ENCODE peak calls at places on chromosomes 6 and 20, in five cellular contexts. P is HepG2, G is HCT116, S is GM12878, Z is K562. X is an unnamed sample.

GRCh38 chr6:14283600-14284235 is 166.1 kb downstream of the CD83 start:
- DNase-seq in P (no peak), G (no peak), S (no peak), Z (no peak), X (no peak)

GRCh38 chr6:107489636-107490567 is at the start of gene SOBP:
- DNase-seq in P (peak), G (no peak), S (no peak), Z (peak), X (peak)

GRCh38 chr6:147507162-147508072 is 1.1 kb upstream of the SAMD5 start:
- DNase-seq in P (no peak), G (no peak), S (no peak), Z (no peak), X (peak)

GRCh38 chr6:130421567-130421966 is 55.8 kb downstream of the TMEM200A start:
- DNase-seq in P (no peak), G (no peak), S (no peak), Z (no peak), X (no peak)

GRCh38 chr6:121510568-121511177 is 75.2 kb downstream of the GJA1 start:
- DNase-seq in P (no peak), G (no peak), S (no peak), Z (no peak), X (no peak)

GRCh38 chr20:9270831-9271230 is 201.9 kb downstream of the PLCB4 start:
- DNase-seq in P (no peak), G (no peak), S (no peak), Z (no peak), X (no peak)

GRCh38 chr6:7454696-7455095 is 65.1 kb downstream of the RIOK1 start:
- DNase-seq in P (no peak), G (no peak), S (no peak), Z (no peak), X (no peak)

GRCh38 chr6:89925826-89926225 is 31.6 kb downstream of the GJA10 start:
- DNase-seq in P (no peak), G (no peak), S (no peak), Z (no peak), X (no peak)

GRCh38 chr6:4906942-4907300 is 96.9 kb downstream of the RPP40 start:
- DNase-seq in P (no peak), G (no peak), S (no peak), Z (no peak), X (no peak)

GRCh38 chr20:32578840-32579239 is 6.3 kb downstream of the NOL4L start:
- DNase-seq in P (no peak), G (no peak), S (no peak), Z (no peak), X (no peak)

GRCh38 chr6:164928366-164929154 is 380.8 kb downstream of the C6orf118 start:
- DNase-seq in P (no peak), G (no peak), S (no peak), Z (no peak), X (peak)

GRCh38 chr20:4519530-4519929 is 202.2 kb upstream of the PRND start:
- DNase-seq in P (no peak), G (no peak), S (no peak), Z (peak), X (peak)

GRCh38 chr6:7727951-7728854 is 2.3 kb downstream of the BMP6 start:
- DNase-seq in P (no peak), G (no peak), S (no peak), Z (no peak), X (peak)

GRCh38 chr6:111837641-111838500 is 35.4 kb downstream of the FYN start:
- DNase-seq in P (no peak), G (no peak), S (peak), Z (no peak), X (no peak)

GRCh38 chr6:157887892-157888291 is 64.8 kb downstream of the SNX9 start:
- DNase-seq in P (no peak), G (no peak), S (no peak), Z (no peak), X (no peak)

GRCh38 chr20:33676652-33677645 is 2.7 kb upstream of the NECAB3 start:
- DNase-seq in P (no peak), G (no peak), S (no peak), Z (no peak), X (no peak)

GRCh38 chr6:31007694-31008093 is 2.6 kb upstream of the MUC22 start:
- DNase-seq in P (no peak), G (no peak), S (no peak), Z (no peak), X (no peak)

GRCh38 chr20:9458075-9458818 is 56.1 kb upstream of the LAMP5 start:
- DNase-seq in P (peak), G (peak), S (peak), Z (peak), X (no peak)

GRCh38 chr6:137240168-137240567 is 21.0 kb upstream of the IFNGR1 start:
- DNase-seq in P (peak), G (no peak), S (no peak), Z (no peak), X (no peak)

GRCh38 chr20:47854687-47855212 is 69.5 kb upstream of the SULF2 start:
- DNase-seq in P (peak), G (peak), S (no peak), Z (peak), X (peak)

GRCh38 chr6:9623985-9624384 is 790.9 kb downstream of the TFAP2A start:
- DNase-seq in P (no peak), G (no peak), S (no peak), Z (no peak), X (no peak)

GRCh38 chr6:5486214-5486613 is 224.9 kb downstream of the FARS2 start:
- DNase-seq in P (no peak), G (no peak), S (peak), Z (no peak), X (no peak)

GRCh38 chr20:59777814-59778575 is 155.4 kb downstream of the SYCP2 start:
- DNase-seq in P (no peak), G (no peak), S (no peak), Z (no peak), X (no peak)

GRCh38 chr6:111724505-111724904 is 118.8 kb upstream of the TRAF3IP2 start:
- DNase-seq in P (no peak), G (no peak), S (peak), Z (no peak), X (no peak)

GRCh38 chr6:16713597-16713996 is 47.7 kb downstream of the ATXN1 start:
- DNase-seq in P (no peak), G (no peak), S (no peak), Z (no peak), X (no peak)

GRCh38 chr6:16707101-16707783 is 54.0 kb downstream of the ATXN1 start:
- DNase-seq in P (no peak), G (no peak), S (no peak), Z (no peak), X (no peak)

GRCh38 chr6:16712931-16713484 is 48.3 kb downstream of the ATXN1 start:
- DNase-seq in P (no peak), G (peak), S (no peak), Z (peak), X (no peak)

GRCh38 chr6:16712250-16712930 is 48.9 kb downstream of the ATXN1 start:
- DNase-seq in P (no peak), G (no peak), S (no peak), Z (no peak), X (no peak)

GRCh38 chr6:16711551-16712249 is 49.6 kb downstream of the ATXN1 start:
- DNase-seq in P (peak), G (peak), S (no peak), Z (peak), X (no peak)
- TF ChIP-seq SIN3A in P (no peak), G (no peak), S (no peak), Z (no peak), X (no peak)

GRCh38 chr6:44776344-44776743 is 388.8 kb downstream of the CDC5L start:
- DNase-seq in P (no peak), G (no peak), S (no peak), Z (no peak), X (no peak)

GRCh38 chr6:44771647-44772415 is 384.3 kb downstream of the CDC5L start:
- DNase-seq in P (no peak), G (no peak), S (no peak), Z (no peak), X (no peak)

GRCh38 chr6:44778513-44778912 is 391.0 kb downstream of the CDC5L start:
- DNase-seq in P (no peak), G (no peak), S (no peak), Z (no peak), X (no peak)

GRCh38 chr6:44779130-44779826 is 391.8 kb downstream of the CDC5L start:
- DNase-seq in P (no peak), G (no peak), S (peak), Z (no peak), X (no peak)

DNA sequence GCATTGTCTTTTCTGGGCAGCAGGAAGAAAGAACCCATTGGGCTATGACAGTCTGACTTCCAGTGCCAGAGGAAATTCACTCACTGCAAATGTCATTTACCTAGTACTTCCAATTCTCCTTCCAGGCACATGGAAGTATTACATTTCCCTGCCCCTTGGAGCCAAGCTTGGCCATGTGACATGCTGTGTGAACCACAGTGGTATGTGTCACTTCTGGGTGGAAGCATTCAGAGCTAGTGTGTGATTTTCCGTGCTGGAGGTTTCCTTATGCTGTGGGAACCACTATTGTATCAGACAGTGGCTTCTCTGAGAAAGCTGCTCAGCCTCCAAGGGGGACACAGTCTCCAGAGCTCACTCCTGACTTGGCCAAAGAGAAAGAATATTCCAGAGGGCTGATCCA is 387.6 kb downstream of the CDC5L start:
- DNase-seq in P (no peak), G (no peak), S (no peak), Z (no peak), X (no peak)
- TF ChIP-seq ZBTB33 in P (no peak), G (no peak), S (no peak), Z (no peak), X (no peak)

DNA sequence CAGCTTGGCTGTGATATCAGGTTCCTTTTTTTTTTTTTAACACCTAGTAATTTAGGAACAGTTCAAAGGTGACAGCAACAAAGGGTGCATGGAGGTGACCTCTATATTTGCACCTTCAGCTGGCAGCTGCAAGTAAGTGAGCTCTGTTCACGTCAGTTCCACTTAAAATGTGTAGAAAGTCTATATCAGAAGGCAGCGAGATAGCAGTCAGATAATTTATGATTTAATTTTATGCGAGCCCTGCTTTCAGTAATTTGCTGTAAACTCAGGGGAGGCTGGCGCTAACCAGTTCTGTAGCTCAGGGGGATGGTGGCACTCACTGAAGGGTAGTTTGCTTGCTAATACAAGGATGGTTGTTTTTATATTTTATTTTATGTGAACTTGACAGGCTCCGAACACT is 602.8 kb upstream of the MMS22L start:
- DNase-seq in P (no peak), G (no peak), S (no peak), Z (no peak), X (peak)
- TF ChIP-seq SIN3A in P (no peak), G (no peak), S (no peak), Z (no peak), X (no peak)

GRCh38 chr6:154438882-154439281 is 71.6 kb downstream of the CNKSR3 start:
- DNase-seq in P (no peak), G (no peak), S (no peak), Z (peak), X (no peak)

GRCh38 chr6:154435400-154435945 is 75.0 kb downstream of the CNKSR3 start:
- DNase-seq in P (no peak), G (no peak), S (no peak), Z (no peak), X (no peak)

GRCh38 chr6:154441995-154442310 is 68.5 kb downstream of the CNKSR3 start:
- DNase-seq in P (no peak), G (no peak), S (no peak), Z (no peak), X (no peak)

GRCh38 chr6:154440422-154441043 is 70.0 kb downstream of the CNKSR3 start:
- DNase-seq in P (no peak), G (no peak), S (no peak), Z (no peak), X (no peak)

DNA sequence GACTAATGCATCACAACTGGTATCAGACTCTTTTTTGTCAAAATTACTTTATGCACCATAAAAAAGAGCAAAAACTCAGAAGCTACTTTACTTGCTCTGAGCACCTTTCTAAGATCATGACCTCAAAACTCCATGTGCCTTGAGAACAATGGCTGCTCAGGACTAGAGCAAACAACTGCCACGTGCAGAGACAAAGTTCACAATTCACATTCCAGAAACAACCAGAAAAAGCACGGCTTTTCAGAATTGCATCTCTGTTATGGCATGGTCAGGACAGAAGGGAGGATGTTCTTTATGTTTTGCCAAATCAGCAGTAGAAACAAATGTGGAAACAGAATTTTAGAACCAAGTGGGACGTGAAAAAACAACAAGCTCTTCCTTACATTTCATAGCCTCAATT is 70.5 kb downstream of the CNKSR3 start:
- DNase-seq in P (peak), G (no peak), S (no peak), Z (no peak), X (no peak)
- TF ChIP-seq ZBTB33 in P (peak), G (no peak), S (no peak), Z (no peak), X (no peak)

GRCh38 chr6:56368484-56368883 is 121.1 kb upstream of the COL21A1 start:
- DNase-seq in P (peak), G (no peak), S (no peak), Z (no peak), X (no peak)

GRCh38 chr6:56370591-56371198 is 123.3 kb upstream of the COL21A1 start:
- DNase-seq in P (peak), G (no peak), S (peak), Z (no peak), X (peak)

GRCh38 chr6:56366112-56366852 is 118.9 kb upstream of the COL21A1 start:
- DNase-seq in P (no peak), G (no peak), S (no peak), Z (no peak), X (no peak)

GRCh38 chr6:56372621-56373020 is 125.2 kb upstream of the COL21A1 start:
- DNase-seq in P (no peak), G (no peak), S (no peak), Z (no peak), X (no peak)

GRCh38 chr6:56370127-56370540 is 122.8 kb upstream of the COL21A1 start:
- DNase-seq in P (peak), G (peak), S (no peak), Z (peak), X (peak)
- TF ChIP-seq SIN3A in P (no peak), G (no peak), S (no peak), Z (no peak), X (no peak)

GRCh38 chr6:169847141-169847674 is 95.8 kb downstream of the ERMARD start:
- DNase-seq in P (no peak), G (no peak), S (no peak), Z (no peak), X (no peak)
- TF ChIP-seq ZBTB33 in P (no peak), G (no peak), S (no peak), Z (no peak), X (no peak)